ENCODE peak calls at places on chromosomes 6 and 20, in five cellular contexts. One of them, this sample, is unnamed.

GRCh38 chr6:162271922-162272321 is 455.6 kb downstream of the PRKN start:
- DNase-seq in omental fat pad: no peak
- DNase-seq in NCI-H2081: no peak
- DNase-seq in germinal center: no peak
- DNase-seq in left cardiac atrium: no peak
- DNase-seq in this sample: no peak

GRCh38 chr6:3977875-3978711 is 100.8 kb downstream of the FAM217A start:
- DNase-seq in left cardiac atrium: no peak
- DNase-seq in NCI-H2081: no peak
- DNase-seq in germinal center: peak
- DNase-seq in omental fat pad: no peak
- DNase-seq in this sample: no peak

GRCh38 chr6:149166747-149167146 is 150.8 kb upstream of the TAB2 start:
- DNase-seq in omental fat pad: no peak
- DNase-seq in germinal center: no peak
- DNase-seq in NCI-H2081: peak
- DNase-seq in left cardiac atrium: no peak
- DNase-seq in this sample: peak

GRCh38 chr6:100433726-100434435 is 30.8 kb downstream of the SIM1 start:
- DNase-seq in omental fat pad: no peak
- DNase-seq in germinal center: no peak
- DNase-seq in left cardiac atrium: no peak
- DNase-seq in NCI-H2081: no peak
- DNase-seq in this sample: no peak

GRCh38 chr6:36912583-36912982 is 26.8 kb downstream of the C6orf89 start:
- DNase-seq in NCI-H2081: no peak
- DNase-seq in germinal center: no peak
- DNase-seq in left cardiac atrium: no peak
- DNase-seq in omental fat pad: no peak
- DNase-seq in this sample: no peak

GRCh38 chr20:64065973-64066341 is 3.0 kb downstream of the TCEA2 start:
- DNase-seq in germinal center: no peak
- DNase-seq in left cardiac atrium: peak
- DNase-seq in omental fat pad: no peak
- DNase-seq in NCI-H2081: no peak
- DNase-seq in this sample: no peak

GRCh38 chr20:25470045-25470444 is 62.6 kb downstream of the GINS1 start:
- DNase-seq in omental fat pad: no peak
- DNase-seq in left cardiac atrium: no peak
- DNase-seq in NCI-H2081: no peak
- DNase-seq in germinal center: peak
- DNase-seq in this sample: no peak

GRCh38 chr20:37526238-37526838 is 1.3 kb downstream of the BLCAP start:
- DNase-seq in omental fat pad: no peak
- DNase-seq in germinal center: peak
- DNase-seq in left cardiac atrium: peak
- DNase-seq in NCI-H2081: no peak
- DNase-seq in this sample: no peak

This sample was measured in DMS 273 treated with DMSO at 0.1 percent for 48 hours.